ENCODE peak calls at places on chromosome 4, in five cellular contexts. X is adrenal gland; I is lung; B is activated effector memory CD4-positive, alpha-beta T cell treated with Interleukin-2 at 50 U/mL for 16 hours; E is mesothelial cell of epicardium. F is an unnamed sample.

GRCh38 chr4:4332529-4332928 is 42.5 kb downstream of the ZBTB49 start:
- DNase-seq in X (no peak), I (no peak), B (no peak), E (no peak), F (no peak)

GRCh38 chr4:125520258-125520990 is 205.7 kb downstream of the FAT4 start:
- DNase-seq in X (no peak), I (no peak), B (no peak), E (no peak), F (no peak)

GRCh38 chr4:141140271-141141205 is 7.3 kb upstream of the RNF150 start:
- DNase-seq in X (no peak), I (no peak), B (no peak), E (no peak), F (no peak)

GRCh38 chr4:17063870-17064269 is 165.4 kb upstream of the LDB2 start:
- DNase-seq in X (no peak), I (no peak), B (no peak), E (no peak), F (no peak)

GRCh38 chr4:88148560-88148959 is 9.9 kb downstream of the ABCG2 start:
- DNase-seq in X (no peak), I (no peak), B (no peak), E (no peak), F (no peak)

GRCh38 chr4:153649572-153649991 is 34.5 kb upstream of the TLR2 start:
- DNase-seq in X (no peak), I (no peak), B (no peak), E (no peak), F (no peak)

GRCh38 chr4:156977435-156978160 is 6.0 kb upstream of the PDGFC start:
- DNase-seq in X (no peak), I (no peak), B (no peak), E (no peak), F (no peak)

GRCh38 chr4:6012200-6012599 is 6.0 kb downstream of the C4orf50 start:
- DNase-seq in X (no peak), I (no peak), B (no peak), E (no peak), F (no peak)